ENCODE peak calls at places on chromosome 11, in six cellular contexts. C, S, Y, O, B and M are unnamed samples.

GRCh38 chr11:88544656-88545280 is 207.2 kb upstream of the CTSC start:
- DNase-seq in C (no peak), S (no peak), Y (peak; percentile 68), O (no peak), B (no peak), M (no peak)

GRCh38 chr11:4639931-4640330 is 2.7 kb downstream of the OR51D1 start:
- DNase-seq in C (no peak), S (no peak), Y (no peak), O (no peak), B (no peak), M (no peak)

GRCh38 chr11:109040303-109040702 is 375.4 kb downstream of the DDX10 start:
- DNase-seq in C (no peak), S (no peak), Y (no peak), O (no peak), B (no peak), M (no peak)

GRCh38 chr11:92269021-92269420 is 44.4 kb downstream of the FAT3 start:
- DNase-seq in C (no peak), S (no peak), Y (peak; percentile 47), O (no peak), B (peak; percentile 73), M (no peak)

GRCh38 chr11:60206616-60207015 is 23.7 kb upstream of the MS4A6A start:
- DNase-seq in C (no peak), S (no peak), Y (no peak), O (no peak), B (no peak), M (no peak)

GRCh38 chr11:64744544-64745218 is 739 bp upstream of the RASGRP2 start:
- DNase-seq in C (no peak), S (peak; percentile 38), Y (no peak), O (peak; percentile 83), B (no peak), M (no peak)

GRCh38 chr11:32884770-32885384 is 7.7 kb upstream of the QSER1 start:
- DNase-seq in C (peak; percentile 28), S (no peak), Y (no peak), O (no peak), B (peak; percentile 60), M (no peak)

GRCh38 chr11:118841469-118842222 is 42.0 kb upstream of the CXCR5 start:
- DNase-seq in C (peak; percentile 43), S (no peak), Y (no peak), O (peak; percentile 17), B (no peak), M (no peak)

GRCh38 chr11:64833509-64833908 is 10.9 kb downstream of the CDC42BPG start:
- DNase-seq in C (no peak), S (no peak), Y (no peak), O (no peak), B (no peak), M (no peak)

GRCh38 chr11:27723685-27724084 is 23.4 kb upstream of the BDNF start:
- DNase-seq in C (no peak), S (no peak), Y (no peak), O (no peak), B (peak; percentile 39), M (no peak)

GRCh38 chr11:130218501-130218900 is 58.9 kb downstream of the ST14 start:
- DNase-seq in C (no peak), S (no peak), Y (no peak), O (no peak), B (no peak), M (no peak)

GRCh38 chr11:71558996-71559395 is 6.4 kb upstream of the KRTAP5-10 start:
- DNase-seq in C (no peak), S (no peak), Y (no peak), O (no peak), B (no peak), M (no peak)

GRCh38 chr11:118662401-118663271 is 16.8 kb downstream of the TREH start:
- DNase-seq in C (no peak), S (no peak), Y (no peak), O (no peak), B (no peak), M (no peak)

GRCh38 chr11:130211781-130212401 is 52.3 kb downstream of the ST14 start:
- DNase-seq in C (no peak), S (no peak), Y (no peak), O (no peak), B (no peak), M (no peak)

GRCh38 chr11:2844116-2844515 is 41.5 kb downstream of the CDKN1C start:
- DNase-seq in C (no peak), S (no peak), Y (no peak), O (peak; percentile 64), B (no peak), M (no peak)

GRCh38 chr11:95279921-95280861 is 49.2 kb upstream of the SESN3 start:
- DNase-seq in C (no peak), S (no peak), Y (no peak), O (no peak), B (peak; percentile 31), M (no peak)

GRCh38 chr11:69301491-69302401 is 7.8 kb downstream of the MYEOV start:
- DNase-seq in C (no peak), S (peak; percentile 64), Y (peak; percentile 97), O (peak; percentile 88), B (no peak), M (peak; percentile 71)

GRCh38 chr11:112884012-112884767 is 77.0 kb upstream of the NCAM1 start:
- DNase-seq in C (no peak), S (no peak), Y (no peak), O (no peak), B (no peak), M (no peak)

GRCh38 chr11:112880454-112880853 is 80.8 kb upstream of the NCAM1 start:
- DNase-seq in C (no peak), S (no peak), Y (no peak), O (no peak), B (no peak), M (no peak)

GRCh38 chr11:112882494-112883381 is 78.5 kb upstream of the NCAM1 start:
- DNase-seq in C (no peak), S (no peak), Y (no peak), O (no peak), B (no peak), M (no peak)

GRCh38 chr11:112878228-112878627 is 83.0 kb upstream of the NCAM1 start:
- DNase-seq in C (no peak), S (no peak), Y (no peak), O (no peak), B (no peak), M (peak; percentile 29)

GRCh38 chr11:112881461-112881860 is 79.8 kb upstream of the NCAM1 start:
- DNase-seq in C (no peak), S (no peak), Y (no peak), O (peak; percentile 76), B (peak; percentile 16), M (no peak)
- H3K4me3 ChIP-seq in C (no peak overlapping the region), S (no peak overlapping the region), Y (peak overlapping the region; percentile 2), O (peak overlapping the region; percentile 5), B (no peak overlapping the region), M (peak overlapping the region; percentile 28)

GRCh38 chr11:9665749-9666148 is 1.9 kb downstream of the SWAP70 start:
- DNase-seq in C (no peak), S (no peak), Y (no peak), O (no peak), B (no peak), M (no peak)
- H3K4me3 ChIP-seq in C (no peak overlapping the region), S (no peak overlapping the region), Y (peak overlapping the region; percentile 92), O (no peak overlapping the region), B (peak overlapping the region; percentile 90), M (no peak overlapping the region)

GRCh38 chr11:207213-208176 is at the start of the genes BET1L and RIC8A:
- DNase-seq in C (peak; percentile 97), S (peak; percentile 95), Y (peak; percentile 98), O (peak; percentile 97), B (peak; percentile 99), M (peak; percentile 99)
- H3K4me3 ChIP-seq in C (peak within 1 kb of the TSS; percentile 97), S (peak within 1 kb of the TSS; percentile 95), Y (peak within 1 kb of the TSS; percentile 94), O (peak within 1 kb of the TSS; percentile 100), B (peak within 1 kb of the TSS; percentile 96), M (peak within 1 kb of the TSS; percentile 99)

DNA sequence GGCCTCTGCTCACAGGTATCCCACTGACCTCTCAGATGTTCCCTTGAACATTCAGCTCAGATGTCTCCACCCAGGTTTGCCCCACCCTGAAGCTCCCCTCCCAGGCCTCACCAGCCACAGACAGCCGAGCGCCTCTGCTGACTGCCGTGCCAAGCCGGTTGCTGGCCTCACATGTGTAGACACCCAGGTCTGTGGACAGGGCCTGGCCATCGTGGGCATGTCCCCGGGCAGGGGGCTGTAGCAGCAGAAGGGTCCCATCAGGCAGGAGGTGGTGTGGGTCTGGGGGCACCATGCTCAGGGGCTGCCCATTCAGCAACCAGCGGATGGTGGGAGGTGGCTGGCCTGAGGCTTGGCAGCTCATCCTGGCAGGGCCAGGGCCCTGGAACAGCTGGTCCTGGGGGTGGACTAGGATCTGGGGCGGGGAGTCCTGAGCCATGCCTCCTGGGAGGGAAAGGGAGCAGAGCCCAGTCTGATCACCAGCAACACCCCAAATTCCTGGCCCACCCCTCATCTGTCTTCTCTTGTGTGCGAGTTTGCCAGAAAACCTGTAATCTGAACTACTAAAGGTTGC is 759 bp downstream of the ROBO4 start:
- DNase-seq in C (no peak), S (no peak), Y (no peak), O (no peak), B (no peak), M (no peak)
- H3K4me3 ChIP-seq in C (no peak overlapping the region), S (peak overlapping the region; percentile 33), Y (no peak overlapping the region), O (peak overlapping the region; percentile 5), B (no peak overlapping the region), M (no peak overlapping the region)

GRCh38 chr11:83047515-83048225 is 24.0 kb downstream of the RAB30 start:
- DNase-seq in C (no peak), S (no peak), Y (no peak), O (no peak), B (no peak), M (no peak)

GRCh38 chr11:83054904-83055380 is 16.8 kb downstream of the RAB30 start:
- DNase-seq in C (peak; percentile 94), S (no peak), Y (no peak), O (no peak), B (no peak), M (no peak)

GRCh38 chr11:83056204-83056603 is 15.5 kb downstream of the RAB30 start:
- DNase-seq in C (no peak), S (no peak), Y (no peak), O (no peak), B (no peak), M (no peak)

GRCh38 chr11:83054001-83054400 is 17.7 kb downstream of the RAB30 start:
- DNase-seq in C (no peak), S (no peak), Y (no peak), O (no peak), B (no peak), M (no peak)

GRCh38 chr11:83051760-83052671 is 19.7 kb downstream of the RAB30 start:
- DNase-seq in C (no peak), S (peak; percentile 32), Y (peak; percentile 92), O (no peak), B (peak; percentile 94), M (peak; percentile 96)
- H3K4me3 ChIP-seq in C (no peak overlapping the region), S (no peak overlapping the region), Y (no peak overlapping the region), O (no peak overlapping the region), B (no peak overlapping the region), M (no peak overlapping the region)

DNA sequence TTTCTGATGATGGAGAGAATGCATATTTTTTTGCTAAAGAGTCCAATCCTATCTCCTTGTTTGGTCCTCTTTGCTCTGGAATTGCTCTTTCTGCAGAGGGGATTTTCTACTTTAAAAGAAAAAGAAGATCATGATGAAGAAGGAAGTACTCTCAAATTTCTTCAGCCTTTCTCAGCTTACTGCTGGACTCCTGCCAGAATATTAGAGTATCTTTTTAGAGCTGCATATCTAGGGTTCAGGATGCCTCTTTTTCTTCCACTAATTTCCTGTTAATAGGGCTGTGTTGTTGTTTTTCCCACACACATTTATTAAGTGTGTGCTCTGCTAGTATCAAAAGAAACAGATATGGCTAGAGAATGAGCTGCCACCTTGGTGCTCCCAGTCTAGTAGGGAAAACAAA is 18.2 kb downstream of the UBASH3B start:
- DNase-seq in C (no peak), S (no peak), Y (no peak), O (no peak), B (peak; percentile 76), M (peak; percentile 22)
- H3K4me3 ChIP-seq in C (no peak overlapping the region), S (no peak overlapping the region), Y (no peak overlapping the region), O (no peak overlapping the region), B (no peak overlapping the region), M (no peak overlapping the region)

GRCh38 chr11:34630544-34630943 is 9.7 kb downstream of the EHF start:
- DNase-seq in C (no peak), S (no peak), Y (no peak), O (no peak), B (no peak), M (no peak)
- H3K4me3 ChIP-seq in C (no peak overlapping the region), S (no peak overlapping the region), Y (no peak overlapping the region), O (no peak overlapping the region), B (no peak overlapping the region), M (no peak overlapping the region)